ENCODE peak calls at places on chromosomes 4 and X, in five cellular contexts. One of them, this sample, is unnamed.

GRCh38 chr4:26441110-26441509 is 49.2 kb downstream of the CCKAR start:
- DNase-seq in esophagus squamous epithelium: no peak
- DNase-seq in HCT116: no peak
- DNase-seq in sigmoid colon: no peak
- DNase-seq in body of pancreas: no peak
- DNase-seq in this sample: no peak

GRCh38 chr4:24006269-24006668 is 116.4 kb upstream of the PPARGC1A start:
- DNase-seq in body of pancreas: no peak
- DNase-seq in HCT116: no peak
- DNase-seq in esophagus squamous epithelium: no peak
- DNase-seq in sigmoid colon: no peak
- DNase-seq in this sample: no peak

GRCh38 chr4:88014506-88014905 is 7.1 kb downstream of the PKD2 start:
- DNase-seq in body of pancreas: no peak
- DNase-seq in sigmoid colon: no peak
- DNase-seq in esophagus squamous epithelium: no peak
- DNase-seq in HCT116: no peak
- DNase-seq in this sample: no peak

GRCh38 chr4:48079972-48080391 is 54.1 kb downstream of the TXK start:
- DNase-seq in sigmoid colon: no peak
- DNase-seq in body of pancreas: no peak
- DNase-seq in esophagus squamous epithelium: no peak
- DNase-seq in HCT116: no peak
- DNase-seq in this sample: no peak

GRCh38 chrX:103423955-103424640 is 47.8 kb downstream of the BEX3 start:
- DNase-seq in body of pancreas: no peak
- DNase-seq in esophagus squamous epithelium: no peak
- DNase-seq in HCT116: no peak
- DNase-seq in sigmoid colon: no peak
- DNase-seq in this sample: no peak

GRCh38 chr4:6687947-6688878 is 5.5 kb upstream of the S100P start:
- DNase-seq in body of pancreas: no peak
- DNase-seq in HCT116: no peak
- DNase-seq in esophagus squamous epithelium: no peak
- DNase-seq in sigmoid colon: no peak
- DNase-seq in this sample: no peak

GRCh38 chr4:88991746-88992145 is 65.2 kb downstream of the FAM13A start:
- DNase-seq in HCT116: no peak
- DNase-seq in sigmoid colon: no peak
- DNase-seq in body of pancreas: no peak
- DNase-seq in esophagus squamous epithelium: no peak
- DNase-seq in this sample: no peak

GRCh38 chr4:108166441-108167315 is 2.1 kb downstream of the LEF1 start:
- DNase-seq in HCT116: no peak
- DNase-seq in esophagus squamous epithelium: no peak
- DNase-seq in body of pancreas: peak; percentile 22
- DNase-seq in sigmoid colon: no peak
- DNase-seq in this sample: no peak

GRCh38 chr4:150207871-150208270 is 129.6 kb downstream of the DCLK2 start:
- DNase-seq in body of pancreas: no peak
- DNase-seq in esophagus squamous epithelium: no peak
- DNase-seq in sigmoid colon: no peak
- DNase-seq in HCT116: no peak
- DNase-seq in this sample: no peak

GRCh38 chr4:185357220-185357619 is 38.5 kb downstream of the LRP2BP start:
- DNase-seq in HCT116: no peak
- DNase-seq in body of pancreas: no peak
- DNase-seq in sigmoid colon: no peak
- DNase-seq in esophagus squamous epithelium: no peak
- DNase-seq in this sample: no peak

GRCh38 chrX:107894038-107894437 is 68.4 kb downstream of the MID2 start:
- DNase-seq in body of pancreas: peak; percentile 30
- DNase-seq in sigmoid colon: no peak
- DNase-seq in esophagus squamous epithelium: no peak
- DNase-seq in HCT116: peak; percentile 51
- DNase-seq in this sample: no peak

GRCh38 chr4:53208749-53209148 is 157.1 kb downstream of the SCFD2 start:
- DNase-seq in esophagus squamous epithelium: no peak
- DNase-seq in sigmoid colon: no peak
- DNase-seq in HCT116: no peak
- DNase-seq in body of pancreas: no peak
- DNase-seq in this sample: no peak

GRCh38 chr4:67288964-67289363 is 256.3 kb downstream of the CENPC start:
- DNase-seq in body of pancreas: no peak
- DNase-seq in sigmoid colon: no peak
- DNase-seq in HCT116: no peak
- DNase-seq in esophagus squamous epithelium: no peak
- DNase-seq in this sample: no peak
- TF ChIP-seq CTCF in body of pancreas: no peak
- TF ChIP-seq CTCF in sigmoid colon: no peak
- TF ChIP-seq CTCF in HCT116: no peak
- TF ChIP-seq CTCF in esophagus squamous epithelium: no peak
- TF ChIP-seq CTCF in this sample: no peak

GRCh38 chr4:10108818-10109783 is 7.5 kb downstream of the WDR1 start:
- DNase-seq in HCT116: no peak
- DNase-seq in sigmoid colon: no peak
- DNase-seq in body of pancreas: no peak
- DNase-seq in esophagus squamous epithelium: no peak
- DNase-seq in this sample: no peak

GRCh38 chr4:10106421-10107039 is 10.1 kb downstream of the WDR1 start:
- DNase-seq in sigmoid colon: peak; percentile 94
- DNase-seq in HCT116: peak; percentile 62
- DNase-seq in body of pancreas: peak; percentile 68
- DNase-seq in esophagus squamous epithelium: no peak
- DNase-seq in this sample: no peak

GRCh38 chr4:10107111-10108091 is 9.2 kb downstream of the WDR1 start:
- DNase-seq in sigmoid colon: peak; percentile 71
- DNase-seq in body of pancreas: no peak
- DNase-seq in HCT116: no peak
- DNase-seq in esophagus squamous epithelium: no peak
- DNase-seq in this sample: no peak

GRCh38 chr4:10109995-10110670 is 6.5 kb downstream of the WDR1 start:
- DNase-seq in body of pancreas: no peak
- DNase-seq in HCT116: no peak
- DNase-seq in esophagus squamous epithelium: no peak
- DNase-seq in sigmoid colon: no peak
- DNase-seq in this sample: no peak

GRCh38 chr4:10108391-10108790 is 8.2 kb downstream of the WDR1 start:
- DNase-seq in body of pancreas: no peak
- DNase-seq in esophagus squamous epithelium: no peak
- DNase-seq in HCT116: no peak
- DNase-seq in sigmoid colon: no peak
- DNase-seq in this sample: no peak
- H3K36me3 ChIP-seq in body of pancreas: peaks cover 7% of the 10 kb centered on the region
- H3K36me3 ChIP-seq in esophagus squamous epithelium: peaks cover 14% of the 10 kb centered on the region
- H3K36me3 ChIP-seq in HCT116: peaks cover 43% of the 10 kb centered on the region
- H3K36me3 ChIP-seq in sigmoid colon: peaks cover 8% of the 10 kb centered on the region
- H3K36me3 ChIP-seq in this sample: peaks cover 66% of the 10 kb centered on the region

DNA sequence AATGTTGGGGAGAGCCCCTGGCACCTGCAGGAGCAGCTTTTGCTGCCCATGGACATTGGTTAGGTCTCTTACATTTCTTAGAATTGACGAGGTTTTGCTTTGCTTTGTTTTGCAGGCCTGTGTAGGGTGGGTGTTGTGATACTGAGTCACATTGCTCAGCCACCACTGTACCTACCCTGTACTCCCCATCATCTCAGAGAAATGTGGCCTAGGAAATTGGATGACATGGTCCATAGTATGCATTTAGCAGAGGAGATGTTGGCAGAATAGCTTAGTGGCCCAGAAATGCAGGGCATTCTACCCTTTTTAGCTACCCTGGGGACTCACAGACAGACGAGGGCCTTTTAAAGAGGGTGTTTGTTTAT is 43.7 kb downstream of the IL21 start:
- DNase-seq in body of pancreas: no peak
- DNase-seq in sigmoid colon: no peak
- DNase-seq in esophagus squamous epithelium: no peak
- DNase-seq in HCT116: no peak
- DNase-seq in this sample: no peak
- TF ChIP-seq CTCF in body of pancreas: no peak
- TF ChIP-seq CTCF in sigmoid colon: no peak
- TF ChIP-seq CTCF in esophagus squamous epithelium: no peak
- TF ChIP-seq CTCF in HCT116: no peak
- TF ChIP-seq CTCF in this sample: peak; percentile 1

GRCh38 chr4:138519436-138519835 is 277.3 kb upstream of the SLC7A11 start:
- DNase-seq in HCT116: no peak
- DNase-seq in esophagus squamous epithelium: no peak
- DNase-seq in body of pancreas: no peak
- DNase-seq in sigmoid colon: no peak
- DNase-seq in this sample: no peak

GRCh38 chr4:138509346-138509745 is 267.2 kb upstream of the SLC7A11 start:
- DNase-seq in HCT116: no peak
- DNase-seq in sigmoid colon: no peak
- DNase-seq in body of pancreas: no peak
- DNase-seq in esophagus squamous epithelium: no peak
- DNase-seq in this sample: no peak

GRCh38 chr4:138512766-138513165 is 270.6 kb upstream of the SLC7A11 start:
- DNase-seq in sigmoid colon: no peak
- DNase-seq in body of pancreas: no peak
- DNase-seq in HCT116: no peak
- DNase-seq in esophagus squamous epithelium: no peak
- DNase-seq in this sample: no peak

GRCh38 chr4:138510053-138510452 is 267.9 kb upstream of the SLC7A11 start:
- DNase-seq in esophagus squamous epithelium: no peak
- DNase-seq in sigmoid colon: no peak
- DNase-seq in body of pancreas: no peak
- DNase-seq in HCT116: no peak
- DNase-seq in this sample: no peak

DNA sequence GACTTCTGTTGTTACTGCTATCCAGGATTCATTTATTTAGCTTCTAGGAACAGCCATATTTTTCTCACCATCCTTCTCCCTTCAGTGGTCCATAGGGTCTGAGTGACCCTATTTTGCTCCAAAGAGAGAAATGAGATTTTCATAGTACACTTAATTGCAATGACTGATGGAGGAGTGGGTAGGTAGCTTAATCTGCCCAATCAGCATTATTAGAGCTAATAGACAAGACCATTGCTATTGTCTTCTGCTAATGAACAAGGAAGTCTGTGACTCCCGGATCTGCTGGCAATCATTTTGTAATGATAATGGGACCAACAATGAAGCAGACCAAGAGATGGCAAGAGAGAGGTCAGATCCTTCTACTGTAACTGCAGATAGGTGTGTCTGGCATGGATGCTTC is 271.4 kb upstream of the SLC7A11 start:
- DNase-seq in body of pancreas: no peak
- DNase-seq in esophagus squamous epithelium: no peak
- DNase-seq in sigmoid colon: no peak
- DNase-seq in HCT116: no peak
- DNase-seq in this sample: no peak
- H3K36me3 ChIP-seq in body of pancreas: no peaks in the 10 kb centered on the region
- H3K36me3 ChIP-seq in esophagus squamous epithelium: no peaks in the 10 kb centered on the region
- H3K36me3 ChIP-seq in sigmoid colon: no peaks in the 10 kb centered on the region
- H3K36me3 ChIP-seq in HCT116: no peaks in the 10 kb centered on the region
- H3K36me3 ChIP-seq in this sample: no peaks in the 10 kb centered on the region

GRCh38 chr4:107044170-107044569 is 8.1 kb upstream of the DKK2 start:
- DNase-seq in esophagus squamous epithelium: no peak
- DNase-seq in HCT116: peak; percentile 12
- DNase-seq in body of pancreas: no peak
- DNase-seq in sigmoid colon: no peak
- DNase-seq in this sample: no peak
- TF ChIP-seq CTCF in esophagus squamous epithelium: no peak
- TF ChIP-seq CTCF in HCT116: no peak
- TF ChIP-seq CTCF in body of pancreas: no peak
- TF ChIP-seq CTCF in sigmoid colon: no peak
- TF ChIP-seq CTCF in this sample: no peak

GRCh38 chrX:80576815-80577533 is 156.7 kb downstream of the TENT5D start:
- DNase-seq in body of pancreas: no peak
- DNase-seq in HCT116: no peak
- DNase-seq in esophagus squamous epithelium: no peak
- DNase-seq in sigmoid colon: no peak
- DNase-seq in this sample: no peak
- H3K36me3 ChIP-seq in body of pancreas: no peaks in the 10 kb centered on the region
- H3K36me3 ChIP-seq in HCT116: no peaks in the 10 kb centered on the region
- H3K36me3 ChIP-seq in esophagus squamous epithelium: no peaks in the 10 kb centered on the region
- H3K36me3 ChIP-seq in sigmoid colon: no peaks in the 10 kb centered on the region
- H3K36me3 ChIP-seq in this sample: no peaks in the 10 kb centered on the region

This sample was measured in upper lobe of right lung.